ENCODE peak calls at places on chromosomes 6 and 20, in eight cellular contexts. P is HCT116, H is heart left ventricle, U is HepG2, W is IMR-90, T is sigmoid colon, I is spleen, A is tibial nerve. O is an unnamed sample. For H3K4me1, the result is how much of the 10 kb centered on the place peaks cover.

GRCh38 chr20:18533491-18533890 is 25.8 kb downstream of the SEC23B start:
- DNase-seq in P (no peak), H (no peak), U (no peak), W (no peak), T (no peak), I (no peak), A (no peak), O (no peak)

GRCh38 chr6:5180636-5181035 is 80.1 kb downstream of the LYRM4 start:
- DNase-seq in P (no peak), H (no peak), U (no peak), W (no peak), T (no peak), I (no peak), A (no peak), O (no peak)

GRCh38 chr6:25340854-25341552 is 61.8 kb downstream of the CARMIL1 start:
- DNase-seq in P (no peak), H (no peak), U (no peak), W (no peak), T (no peak), I (no peak), A (no peak), O (no peak)

GRCh38 chr20:21110811-21111210 is 4.7 kb upstream of the LINC00237 start:
- DNase-seq in P (no peak), H (no peak), U (no peak), W (no peak), T (no peak), I (no peak), A (no peak), O (no peak)

GRCh38 chr6:453152-453551 is 61.6 kb downstream of the IRF4 start:
- DNase-seq in P (no peak), H (no peak), U (no peak), W (no peak), T (peak), I (peak), A (peak), O (peak)

GRCh38 chr6:44294832-44295791 is 18.0 kb downstream of the AARS2 start:
- DNase-seq in P (no peak), H (no peak), U (no peak), W (no peak), T (no peak), I (peak), A (no peak), O (no peak)

GRCh38 chr6:107656381-107656780 is 166.5 kb downstream of the SOBP start:
- DNase-seq in P (no peak), H (no peak), U (no peak), W (peak), T (no peak), I (no peak), A (no peak), O (no peak)

GRCh38 chr6:31510007-31510406 is 12.1 kb downstream of the MICB start:
- DNase-seq in P (no peak), H (no peak), U (no peak), W (no peak), T (no peak), I (no peak), A (no peak), O (no peak)

GRCh38 chr6:113651120-113651519 is 206.0 kb upstream of the MARCKS start:
- DNase-seq in P (no peak), H (peak), U (no peak), W (no peak), T (no peak), I (no peak), A (no peak), O (no peak)

GRCh38 chr20:52493177-52493711 is 301.7 kb upstream of the ZFP64 start:
- DNase-seq in P (no peak), H (peak), U (no peak), W (peak), T (no peak), I (no peak), A (no peak), O (no peak)

GRCh38 chr6:12714022-12714421 is 2.5 kb upstream of the PHACTR1 start:
- DNase-seq in P (no peak), H (no peak), U (no peak), W (no peak), T (no peak), I (no peak), A (no peak), O (no peak)

GRCh38 chr20:31833130-31833930 is 12.1 kb downstream of the FOXS1 start:
- DNase-seq in P (peak), H (no peak), U (peak), W (peak), T (no peak), I (peak), A (peak), O (no peak)

GRCh38 chr20:25090492-25091429 is 8.8 kb upstream of the VSX1 start:
- DNase-seq in P (no peak), H (no peak), U (no peak), W (no peak), T (no peak), I (peak), A (no peak), O (peak)

GRCh38 chr6:118968416-118968815 is 33.5 kb upstream of the MCM9 start:
- DNase-seq in P (peak), H (no peak), U (peak), W (peak), T (no peak), I (no peak), A (no peak), O (no peak)

GRCh38 chr20:58662142-58662473 is 11.0 kb downstream of the STX16 start:
- DNase-seq in P (no peak), H (no peak), U (no peak), W (no peak), T (no peak), I (no peak), A (no peak), O (no peak)

GRCh38 chr20:58664883-58665282 is 13.8 kb downstream of the STX16 start:
- DNase-seq in P (no peak), H (no peak), U (no peak), W (no peak), T (no peak), I (no peak), A (no peak), O (no peak)

GRCh38 chr20:58659841-58660240 is 8.8 kb downstream of the STX16 start:
- DNase-seq in P (no peak), H (no peak), U (no peak), W (no peak), T (no peak), I (no peak), A (no peak), O (no peak)

GRCh38 chr20:58660855-58661254 is 9.8 kb downstream of the STX16 start:
- DNase-seq in P (no peak), H (no peak), U (no peak), W (no peak), T (no peak), I (no peak), A (no peak), O (peak)

GRCh38 chr20:58661298-58662141 is 10.4 kb downstream of the STX16 start:
- DNase-seq in P (no peak), H (no peak), U (no peak), W (no peak), T (no peak), I (no peak), A (no peak), O (no peak)
- H3K4me1 ChIP-seq in P (under half), H (half or more), U (under half), W (under half), T (under half), I (half or more), A (under half), O (under half)

GRCh38 chr6:29653452-29654038 is 3.3 kb upstream of the MOG start:
- DNase-seq in P (peak), H (peak), U (peak), W (peak), T (no peak), I (no peak), A (peak), O (no peak)
- H3K27ac ChIP-seq in P (no peak), H (no peak), U (no peak), W (no peak), T (no peak), I (no peak), A (no peak), O (no peak)

GRCh38 chr6:33198853-33199436 is 1.5 kb downstream of the RXRB start:
- DNase-seq in P (no peak), H (no peak), U (no peak), W (no peak), T (no peak), I (peak), A (no peak), O (no peak)

GRCh38 chr6:33201147-33201545 is 479 bp downstream of the SLC39A7 start:
- DNase-seq in P (no peak), H (no peak), U (peak), W (no peak), T (no peak), I (peak), A (no peak), O (no peak)

GRCh38 chr6:33199687-33200233 is 705 bp downstream of the RXRB start:
- DNase-seq in P (peak), H (no peak), U (peak), W (peak), T (peak), I (peak), A (no peak), O (peak)

GRCh38 chr6:33201935-33202334 is 1.3 kb downstream of the SLC39A7 start:
- DNase-seq in P (no peak), H (peak), U (no peak), W (no peak), T (no peak), I (no peak), A (no peak), O (no peak)

DNA sequence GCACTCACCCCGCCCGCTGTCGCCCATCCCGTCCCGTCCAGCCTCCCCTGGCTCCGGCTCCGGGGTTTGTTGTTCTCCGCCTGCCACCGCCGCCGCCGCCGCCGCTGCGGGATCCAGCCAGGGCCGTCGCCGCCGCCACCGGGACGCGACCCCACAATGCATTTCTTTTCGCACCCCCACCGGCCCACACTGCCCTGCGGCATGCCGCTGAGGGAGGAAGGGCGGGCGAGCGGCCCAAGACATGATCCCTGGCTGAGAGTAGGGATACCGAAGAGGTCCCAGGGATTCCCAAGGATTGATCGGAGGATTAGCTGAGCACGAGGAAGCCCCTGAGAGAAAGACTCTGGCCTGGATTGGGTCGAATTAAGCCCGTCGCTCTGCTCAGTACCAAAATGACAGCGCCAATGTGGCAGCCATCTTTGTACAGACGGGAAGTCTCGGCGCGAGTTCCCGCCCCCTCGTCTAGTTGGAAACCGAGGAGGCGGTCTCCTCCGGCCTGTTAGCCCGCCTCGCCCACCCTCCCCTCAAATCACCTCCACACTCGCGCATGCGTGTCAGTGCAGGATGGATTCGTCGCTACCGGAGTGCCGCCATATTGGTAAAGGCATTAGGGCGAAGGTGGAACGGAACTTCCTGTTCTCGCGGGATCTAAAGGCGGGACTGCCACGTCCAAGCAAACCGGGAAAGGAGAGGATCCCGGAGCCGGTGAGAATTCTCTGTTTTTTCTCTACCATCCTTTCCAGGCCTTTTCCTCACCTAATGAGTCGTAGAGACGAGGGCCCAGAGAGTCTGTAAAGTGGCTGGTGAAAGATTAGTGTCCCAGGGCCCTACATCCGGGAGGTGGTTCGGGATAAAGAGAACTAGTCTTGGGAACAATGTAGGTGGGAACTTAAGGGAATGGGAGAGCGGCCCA is at the start of the genes RXRB and SLC39A7:
- DNase-seq in P (peak), H (peak), U (peak), W (peak), T (peak), I (peak), A (peak), O (peak)
- TF ChIP-seq POLR2A in P (no peak), H (no peak), U (no peak), W (peak), T (peak), I (peak), A (peak), O (no peak)

GRCh38 chr6:14489445-14489844 is 371.9 kb downstream of the CD83 start:
- DNase-seq in P (no peak), H (no peak), U (no peak), W (no peak), T (no peak), I (no peak), A (no peak), O (no peak)
- H3K4me1 ChIP-seq in P (under half), H (under half), U (under half), W (under half), T (under half), I (under half), A (under half), O (under half)

DNA sequence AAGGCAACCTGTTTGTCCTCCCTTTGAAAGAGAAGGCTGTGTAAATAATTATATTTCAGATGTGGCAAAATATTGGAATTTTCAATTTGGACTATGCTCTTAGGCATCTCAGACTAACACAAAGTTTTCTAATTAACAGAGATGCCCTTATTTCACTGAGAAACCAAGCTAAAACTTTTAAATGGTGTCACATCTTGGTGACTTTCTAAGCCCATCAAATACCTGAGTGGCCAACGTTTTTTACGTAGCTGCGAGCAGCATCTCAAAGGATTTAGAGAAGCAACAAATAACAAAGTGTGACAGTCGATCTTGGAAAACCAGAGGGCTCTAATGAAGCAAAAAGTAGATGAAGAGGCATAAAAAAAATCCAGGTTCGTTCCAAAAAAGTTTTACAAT is 3.4 kb upstream of the HEY2 start:
- DNase-seq in P (no peak), H (no peak), U (no peak), W (no peak), T (no peak), I (no peak), A (no peak), O (no peak)
- H3K27ac ChIP-seq in P (no peak), H (peak), U (no peak), W (no peak), T (peak), I (no peak), A (peak), O (peak)

GRCh38 chr20:63743210-63743970 is 3.8 kb downstream of the SLC2A4RG start:
- DNase-seq in P (no peak), H (no peak), U (no peak), W (no peak), T (peak), I (no peak), A (no peak), O (peak)
- TF ChIP-seq POLR2A in P (no peak), H (no peak), U (no peak), W (no peak), T (no peak), I (no peak), A (no peak), O (no peak)

GRCh38 chr6:151097207-151097606 is 142.6 kb upstream of the AKAP12 start:
- DNase-seq in P (no peak), H (no peak), U (no peak), W (no peak), T (no peak), I (no peak), A (no peak), O (no peak)
- H3K4me1 ChIP-seq in P (half or more), H (under half), U (under half), W (under half), T (under half), I (under half), A (under half), O (under half)

DNA sequence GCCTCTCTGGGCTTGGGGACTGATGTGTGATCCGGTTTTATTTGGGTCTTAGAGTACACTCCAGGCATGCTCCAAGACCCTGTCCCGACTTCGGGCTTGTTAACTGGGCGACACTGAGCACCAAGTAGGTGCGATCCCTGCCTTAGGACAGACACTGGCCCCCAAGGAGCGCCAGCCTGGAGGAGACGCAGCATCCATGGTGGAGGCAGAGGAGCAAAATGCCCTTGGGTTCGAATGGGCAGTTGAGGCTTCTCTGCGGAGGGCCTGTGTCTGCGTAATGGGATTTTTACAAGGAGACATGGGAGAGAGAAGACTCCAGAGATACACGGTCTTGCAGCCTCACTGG is 593 bp upstream of the LEMD2 start:
- DNase-seq in P (no peak), H (no peak), U (no peak), W (no peak), T (no peak), I (peak), A (no peak), O (no peak)
- H3K27ac ChIP-seq in P (no peak), H (peak), U (no peak), W (peak), T (peak), I (peak), A (no peak), O (no peak)

DNA sequence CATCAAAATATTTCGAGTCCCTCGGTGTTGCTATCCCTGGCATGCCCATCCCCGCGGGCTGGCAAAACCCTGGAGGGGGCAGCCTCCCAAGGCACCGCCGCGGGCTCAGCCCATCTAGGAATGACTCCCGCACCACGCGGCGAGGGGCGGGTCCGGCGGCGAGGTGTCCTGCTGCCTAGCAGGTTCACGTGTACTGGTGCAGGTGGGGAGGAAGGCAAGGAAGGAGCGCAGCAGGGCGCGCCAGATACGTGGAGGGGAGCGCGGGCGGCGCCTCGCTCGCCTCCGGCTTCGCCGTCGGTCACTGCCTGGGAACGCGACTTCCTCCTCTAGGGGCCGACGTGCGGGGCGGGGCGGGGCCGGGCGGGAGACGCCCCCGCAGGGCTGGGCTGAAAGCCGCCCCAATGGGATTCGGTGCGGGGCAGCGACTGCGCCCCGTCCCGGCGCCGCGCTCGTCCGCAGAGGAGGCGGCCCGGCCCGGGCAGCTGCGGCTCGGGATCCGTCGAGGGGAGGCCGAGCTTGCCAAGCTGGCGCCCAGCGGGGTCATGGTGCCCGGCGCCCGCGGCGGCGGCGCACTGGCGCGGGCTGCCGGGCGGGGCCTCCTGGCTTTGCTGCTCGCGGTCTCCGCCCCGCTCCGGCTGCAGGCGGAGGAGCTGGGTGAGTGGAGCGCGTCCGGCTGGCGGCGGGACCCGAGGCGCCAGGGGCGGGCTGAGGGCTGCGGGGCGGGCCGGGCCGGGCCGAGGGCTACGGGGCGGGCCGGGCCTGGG is at the start of gene DCBLD1:
- DNase-seq in P (peak), H (peak), U (peak), W (peak), T (peak), I (peak), A (no peak), O (peak)
- TF ChIP-seq POLR2A in P (peak), H (no peak), U (peak), W (peak), T (no peak), I (no peak), A (peak), O (peak)

O was measured in upper lobe of left lung.